ENCODE peak calls at places on chromosomes 4 and X, in four cellular contexts. L is SK-N-SH, K is GM12878, X is HepG2. B is an unnamed sample.

GRCh38 chrX:47228550-47229270 is 4.1 kb upstream of the USP11 start:
- DNase-seq in K (no peak), X (no peak), L (no peak), B (no peak)

GRCh38 chrX:49879656-49880277 is 483 bp downstream of the USP27X start:
- DNase-seq in X (no peak), K (no peak), L (peak), B (no peak)

GRCh38 chrX:125203737-125204578 is 115.7 kb upstream of the TEX13C start:
- DNase-seq in X (no peak), L (peak), K (no peak), B (no peak)

GRCh38 chrX:150871341-150871811 is 27.1 kb downstream of the CD99L2 start:
- DNase-seq in L (no peak), K (no peak), X (no peak), B (no peak)

GRCh38 chrX:131394384-131394783 is 105.3 kb upstream of the IGSF1 start:
- DNase-seq in X (no peak), K (no peak), L (no peak), B (no peak)

GRCh38 chr4:179678093-179678804 is 2236.0 kb upstream of the AGA start:
- DNase-seq in K (no peak), L (no peak), X (no peak), B (no peak)

GRCh38 chr4:84804126-84804525 is 162.4 kb downstream of the WDFY3 start:
- DNase-seq in X (no peak), L (no peak), K (no peak), B (no peak)

GRCh38 chrX:108399427-108400165 is 38.6 kb downstream of the COL4A6 start:
- DNase-seq in L (no peak), K (no peak), X (no peak), B (no peak)

GRCh38 chrX:138740361-138740760 is 28.8 kb upstream of the FGF13 start:
- DNase-seq in L (no peak), X (no peak), K (no peak), B (no peak)

GRCh38 chr4:18981234-18981615 is 959.7 kb upstream of the LCORL start:
- DNase-seq in X (no peak), L (no peak), K (no peak), B (no peak)

GRCh38 chr4:106502106-106502699 is 133.6 kb upstream of the GIMD1 start:
- DNase-seq in X (peak), K (no peak), L (peak), B (peak)

GRCh38 chr4:98778206-98778605 is 119.8 kb upstream of the TSPAN5 start:
- DNase-seq in L (no peak), K (no peak), X (peak), B (no peak)

GRCh38 chr4:184100297-184100885 is 117.3 kb downstream of the ENPP6 start:
- DNase-seq in K (no peak), L (peak), X (no peak), B (no peak)

DNA sequence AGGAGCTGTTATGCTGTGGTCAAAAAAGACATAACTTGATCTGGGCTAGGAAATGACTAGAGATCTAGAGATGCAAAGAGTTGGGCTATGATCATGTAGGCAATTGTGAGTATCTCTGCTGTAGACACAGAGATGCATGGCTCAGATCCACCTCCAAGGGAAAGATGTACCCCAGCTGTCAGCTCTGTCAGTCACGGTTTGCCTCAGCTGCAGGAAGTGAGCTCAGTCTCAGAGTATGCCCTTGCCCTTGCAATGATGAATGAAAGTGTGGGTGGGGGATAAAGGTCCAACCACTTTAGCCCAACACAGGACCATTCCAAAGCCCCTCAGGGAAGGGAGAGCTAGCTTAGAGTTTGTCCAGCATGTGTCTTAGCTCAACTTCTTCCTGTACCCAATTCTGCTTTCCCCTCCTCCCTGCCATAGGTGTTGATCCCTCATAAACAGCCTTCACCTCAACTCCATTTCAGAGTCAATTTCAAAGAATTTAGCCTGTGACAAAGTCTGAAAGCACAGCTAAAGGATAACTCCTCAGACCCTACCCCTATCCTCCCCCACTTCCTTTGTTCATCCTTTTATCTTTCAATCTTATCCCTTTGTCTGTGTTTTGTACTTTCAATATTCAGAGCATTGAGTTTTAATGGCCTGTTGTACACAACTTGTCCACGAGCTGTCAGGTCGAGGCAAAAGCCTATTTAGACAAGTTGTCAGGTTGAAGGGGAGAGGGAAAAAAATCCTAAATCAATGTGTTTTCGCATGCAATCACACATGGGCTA is 90.6 kb downstream of the MID1IP1 start:
- DNase-seq in X (no peak), K (no peak), L (no peak), B (no peak)
- TF ChIP-seq TCF12 in X (no peak), K (peak), L (no peak), B (no peak)

GRCh38 chr4:89868999-89869589 is 25.6 kb upstream of the MMRN1 start:
- DNase-seq in X (no peak), K (no peak), L (no peak), B (no peak)
- TF ChIP-seq GABPA in X (no peak), K (no peak), L (no peak), B (no peak)

DNA sequence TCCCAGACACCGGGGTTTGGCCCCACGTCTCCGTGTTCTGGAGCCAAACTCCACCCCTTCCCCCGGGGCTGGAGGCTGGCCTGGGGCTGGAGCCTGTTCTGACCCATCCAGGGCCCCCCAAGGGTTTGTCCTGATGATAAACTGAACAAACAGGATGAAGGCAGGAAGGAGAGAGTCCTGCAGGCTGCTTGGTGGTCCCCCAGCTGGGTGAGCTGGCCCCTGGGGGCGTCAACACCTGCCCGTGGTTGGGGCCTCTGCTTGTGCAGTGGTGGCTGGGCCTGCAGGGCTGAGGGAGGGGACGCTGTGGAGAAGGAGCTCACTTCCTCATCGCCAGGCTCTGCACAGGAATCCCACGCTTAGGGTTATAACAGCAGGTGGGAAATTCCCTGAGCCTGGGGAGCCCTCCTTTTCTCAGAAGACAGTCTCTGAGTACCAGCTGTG is 2.3 kb downstream of the SH3TC1 start:
- DNase-seq in L (no peak), X (no peak), K (peak), B (no peak)
- TF ChIP-seq SIN3A in L (no peak), X (peak), K (no peak), B (no peak)

GRCh38 chr4:22842360-22842759 is 149.6 kb downstream of the GBA3 start:
- DNase-seq in K (no peak), L (no peak), X (no peak), B (no peak)
- TF ChIP-seq TCF12 in K (no peak), L (no peak), X (no peak), B (no peak)

DNA sequence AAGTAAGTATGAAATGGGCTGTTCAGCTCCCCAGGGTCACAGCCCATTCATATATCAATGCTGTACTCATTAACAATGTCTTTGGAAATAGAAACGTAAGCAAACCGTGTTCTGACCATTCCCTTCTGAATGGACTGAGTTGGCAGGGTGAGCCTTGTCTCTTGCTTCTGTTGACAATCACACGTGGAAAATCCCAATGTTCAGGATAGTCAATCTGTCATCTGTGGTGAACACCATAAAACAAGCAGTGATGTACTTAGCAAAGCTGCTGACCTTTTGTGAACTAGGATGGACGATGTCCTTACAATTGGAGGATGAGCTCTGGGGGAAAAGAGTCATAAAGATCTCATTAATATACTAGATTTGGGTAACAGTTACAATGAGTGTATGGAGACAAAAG is 109.6 kb upstream of the PAQR3 start:
- DNase-seq in X (no peak), L (no peak), K (no peak), B (no peak)
- TF ChIP-seq GABPA in X (no peak), L (no peak), K (no peak), B (no peak)

GRCh38 chr4:3107271-3108185 is 33.0 kb downstream of the HTT start:
- DNase-seq in K (no peak), X (no peak), L (no peak), B (no peak)

GRCh38 chr4:3111461-3111860 is 37.0 kb downstream of the HTT start:
- DNase-seq in L (no peak), K (no peak), X (no peak), B (no peak)

GRCh38 chr4:3108211-3108610 is 33.7 kb downstream of the HTT start:
- DNase-seq in L (no peak), X (no peak), K (no peak), B (no peak)

GRCh38 chr4:3112241-3112978 is 37.9 kb downstream of the HTT start:
- DNase-seq in K (no peak), X (no peak), L (no peak), B (no peak)

GRCh38 chr4:3106339-3107186 is 32.1 kb downstream of the HTT start:
- DNase-seq in X (peak), L (peak), K (peak), B (peak)
- TF ChIP-seq SIN3A in X (no peak), L (peak), K (no peak), B (no peak)

GRCh38 chrX:34915463-34916225 is 27.0 kb upstream of the FAM47B start:
- DNase-seq in K (no peak), X (no peak), L (no peak), B (no peak)
- TF ChIP-seq TCF12 in K (no peak), X (no peak), L (no peak), B (no peak)

GRCh38 chrX:19577181-19577810 is 62.0 kb upstream of the MAP3K15 start:
- DNase-seq in X (no peak), K (no peak), L (no peak), B (no peak)

GRCh38 chrX:19578956-19579355 is 63.6 kb upstream of the MAP3K15 start:
- DNase-seq in X (no peak), L (no peak), K (no peak), B (no peak)

GRCh38 chrX:19579485-19579884 is 64.2 kb upstream of the MAP3K15 start:
- DNase-seq in X (no peak), L (no peak), K (no peak), B (no peak)

GRCh38 chrX:19571708-19572107 is 56.4 kb upstream of the MAP3K15 start:
- DNase-seq in K (no peak), L (no peak), X (no peak), B (no peak)

GRCh38 chrX:19576742-19577141 is 61.4 kb upstream of the MAP3K15 start:
- DNase-seq in X (no peak), L (no peak), K (no peak), B (no peak)
- TF ChIP-seq GABPA in X (no peak), L (no peak), K (no peak), B (no peak)

GRCh38 chr4:21765810-21766407 is 182.7 kb downstream of the KCNIP4 start:
- DNase-seq in X (peak), L (peak), K (no peak), B (peak)
- TF ChIP-seq SIN3A in X (no peak), L (no peak), K (no peak), B (no peak)

B was measured in H1.